ENCODE peak calls at places on chromosomes 2 and 18, in six cellular contexts. One of them, this sample, is unnamed. For H3K36me3, the result is how much of the 10 kb centered on the place peaks cover.

GRCh38 chr2:167652401-167652800 is 595.0 kb downstream of the STK39 start:
- DNase-seq in PC-3: no peak
- DNase-seq in neural progenitor cell: no peak
- DNase-seq in GM23338: no peak
- DNase-seq in OCI-LY7: no peak
- DNase-seq in HCT116: no peak
- DNase-seq in this sample: no peak

GRCh38 chr18:394276-394996 is 106.1 kb downstream of the COLEC12 start:
- DNase-seq in PC-3: no peak
- DNase-seq in neural progenitor cell: no peak
- DNase-seq in GM23338: no peak
- DNase-seq in OCI-LY7: no peak
- DNase-seq in HCT116: no peak
- DNase-seq in this sample: no peak

GRCh38 chr2:160140471-160140870 is 59.6 kb downstream of the ITGB6 start:
- DNase-seq in PC-3: no peak
- DNase-seq in neural progenitor cell: no peak
- DNase-seq in GM23338: no peak
- DNase-seq in OCI-LY7: no peak
- DNase-seq in HCT116: no peak
- DNase-seq in this sample: no peak

GRCh38 chr2:238376884-238377391 is 49.8 kb upstream of the ASB1 start:
- DNase-seq in PC-3: no peak
- DNase-seq in neural progenitor cell: no peak
- DNase-seq in GM23338: no peak
- DNase-seq in OCI-LY7: no peak
- DNase-seq in HCT116: no peak
- DNase-seq in this sample: no peak

GRCh38 chr2:72330673-72331072 is 183.0 kb upstream of the CYP26B1 start:
- DNase-seq in PC-3: peak
- DNase-seq in neural progenitor cell: no peak
- DNase-seq in GM23338: no peak
- DNase-seq in OCI-LY7: no peak
- DNase-seq in HCT116: no peak
- DNase-seq in this sample: peak

GRCh38 chr2:240624011-240624949 is 1.0 kb upstream of the GPR35 start:
- DNase-seq in PC-3: no peak
- DNase-seq in neural progenitor cell: no peak
- DNase-seq in GM23338: no peak
- DNase-seq in OCI-LY7: no peak
- DNase-seq in HCT116: no peak
- DNase-seq in this sample: no peak

GRCh38 chr18:23703987-23704384 is 14.7 kb downstream of the LAMA3 start:
- DNase-seq in PC-3: no peak
- DNase-seq in neural progenitor cell: no peak
- DNase-seq in GM23338: no peak
- DNase-seq in OCI-LY7: no peak
- DNase-seq in HCT116: no peak
- DNase-seq in this sample: no peak

GRCh38 chr2:137437386-137437785 is 526.9 kb upstream of the HNMT start:
- DNase-seq in PC-3: no peak
- DNase-seq in neural progenitor cell: no peak
- DNase-seq in GM23338: no peak
- DNase-seq in OCI-LY7: no peak
- DNase-seq in HCT116: no peak
- DNase-seq in this sample: no peak

GRCh38 chr18:63443820-63444219 is 21.5 kb upstream of the VPS4B start:
- DNase-seq in PC-3: peak
- DNase-seq in neural progenitor cell: no peak
- DNase-seq in GM23338: no peak
- DNase-seq in OCI-LY7: no peak
- DNase-seq in HCT116: no peak
- DNase-seq in this sample: no peak

GRCh38 chr18:59606193-59607175 is 90.7 kb downstream of the CCBE1 start:
- DNase-seq in PC-3: no peak
- DNase-seq in neural progenitor cell: no peak
- DNase-seq in GM23338: no peak
- DNase-seq in OCI-LY7: no peak
- DNase-seq in HCT116: no peak
- DNase-seq in this sample: no peak

GRCh38 chr2:214593723-214594122 is 182.9 kb downstream of the VWC2L start:
- DNase-seq in PC-3: peak
- DNase-seq in neural progenitor cell: peak
- DNase-seq in GM23338: peak
- DNase-seq in OCI-LY7: no peak
- DNase-seq in HCT116: peak
- DNase-seq in this sample: peak

GRCh38 chr18:40470753-40471152 is 1484.3 kb upstream of the PIK3C3 start:
- DNase-seq in PC-3: no peak
- DNase-seq in neural progenitor cell: no peak
- DNase-seq in GM23338: no peak
- DNase-seq in OCI-LY7: no peak
- DNase-seq in HCT116: no peak
- DNase-seq in this sample: no peak

GRCh38 chr2:42186378-42186777 is 17.2 kb downstream of the EML4 start:
- DNase-seq in PC-3: no peak
- DNase-seq in neural progenitor cell: no peak
- DNase-seq in GM23338: no peak
- DNase-seq in OCI-LY7: no peak
- DNase-seq in HCT116: no peak
- DNase-seq in this sample: no peak

GRCh38 chr18:46542545-46542944 is 114.5 kb downstream of the LOXHD1 start:
- DNase-seq in PC-3: peak
- DNase-seq in neural progenitor cell: peak
- DNase-seq in GM23338: peak
- DNase-seq in OCI-LY7: no peak
- DNase-seq in HCT116: no peak
- DNase-seq in this sample: peak

GRCh38 chr18:24200494-24200893 is 61.6 kb downstream of the CABYR start:
- DNase-seq in PC-3: no peak
- DNase-seq in neural progenitor cell: no peak
- DNase-seq in GM23338: no peak
- DNase-seq in OCI-LY7: no peak
- DNase-seq in HCT116: no peak
- DNase-seq in this sample: no peak

GRCh38 chr2:15798716-15799431 is 141.5 kb upstream of the MYCN start:
- DNase-seq in PC-3: no peak
- DNase-seq in neural progenitor cell: no peak
- DNase-seq in GM23338: no peak
- DNase-seq in OCI-LY7: no peak
- DNase-seq in HCT116: no peak
- DNase-seq in this sample: no peak

GRCh38 chr2:104846182-104846954 is 7.5 kb upstream of the POU3F3 start:
- DNase-seq in PC-3: no peak
- DNase-seq in neural progenitor cell: no peak
- DNase-seq in GM23338: no peak
- DNase-seq in OCI-LY7: no peak
- DNase-seq in HCT116: no peak
- DNase-seq in this sample: no peak

GRCh38 chr2:96207778-96208143 is 866 bp downstream of the STARD7 start:
- DNase-seq in PC-3: no peak
- DNase-seq in neural progenitor cell: no peak
- DNase-seq in GM23338: no peak
- DNase-seq in OCI-LY7: peak
- DNase-seq in HCT116: no peak
- DNase-seq in this sample: no peak

GRCh38 chr18:35376742-35377695 is at the start of gene ZNF396:
- DNase-seq in PC-3: peak
- DNase-seq in neural progenitor cell: peak
- DNase-seq in GM23338: peak
- DNase-seq in OCI-LY7: peak
- DNase-seq in HCT116: peak
- DNase-seq in this sample: peak

GRCh38 chr2:100140582-100140981 is 1.8 kb downstream of the AFF3 start:
- DNase-seq in PC-3: no peak
- DNase-seq in neural progenitor cell: no peak
- DNase-seq in GM23338: no peak
- DNase-seq in OCI-LY7: peak
- DNase-seq in HCT116: no peak
- DNase-seq in this sample: no peak

GRCh38 chr2:204487447-204488229 is 57.6 kb upstream of the PARD3B start:
- DNase-seq in PC-3: no peak
- DNase-seq in neural progenitor cell: no peak
- DNase-seq in GM23338: no peak
- DNase-seq in OCI-LY7: no peak
- DNase-seq in HCT116: no peak
- DNase-seq in this sample: peak

GRCh38 chr2:240432820-240433801 is 2.4 kb upstream of the GPC1 start:
- DNase-seq in PC-3: no peak
- DNase-seq in neural progenitor cell: no peak
- DNase-seq in GM23338: no peak
- DNase-seq in OCI-LY7: no peak
- DNase-seq in HCT116: no peak
- DNase-seq in this sample: no peak

GRCh38 chr18:5463390-5463789 is 80.4 kb downstream of the EPB41L3 start:
- DNase-seq in PC-3: no peak
- DNase-seq in neural progenitor cell: no peak
- DNase-seq in GM23338: no peak
- DNase-seq in OCI-LY7: no peak
- DNase-seq in HCT116: no peak
- DNase-seq in this sample: peak

GRCh38 chr2:102304711-102305591 is 6.4 kb upstream of the IL1RL1 start:
- DNase-seq in PC-3: no peak
- DNase-seq in neural progenitor cell: no peak
- DNase-seq in GM23338: no peak
- DNase-seq in OCI-LY7: no peak
- DNase-seq in HCT116: no peak
- DNase-seq in this sample: no peak

GRCh38 chr2:112893801-112894200 is 17.2 kb upstream of the IL37 start:
- DNase-seq in PC-3: no peak
- DNase-seq in neural progenitor cell: no peak
- DNase-seq in GM23338: no peak
- DNase-seq in OCI-LY7: no peak
- DNase-seq in HCT116: no peak
- DNase-seq in this sample: no peak

GRCh38 chr18:45958027-45958426 is 9.1 kb downstream of the EPG5 start:
- DNase-seq in PC-3: no peak
- DNase-seq in neural progenitor cell: no peak
- DNase-seq in GM23338: no peak
- DNase-seq in OCI-LY7: no peak
- DNase-seq in HCT116: no peak
- DNase-seq in this sample: no peak

GRCh38 chr2:74457549-74458131 is 598 bp upstream of the WBP1 start:
- DNase-seq in PC-3: peak
- DNase-seq in neural progenitor cell: peak
- DNase-seq in GM23338: peak
- DNase-seq in OCI-LY7: peak
- DNase-seq in HCT116: no peak
- DNase-seq in this sample: peak
- TF ChIP-seq EZH2phosphoT487 in PC-3: no peak
- TF ChIP-seq EZH2phosphoT487 in neural progenitor cell: no peak
- TF ChIP-seq EZH2phosphoT487 in GM23338: no peak
- TF ChIP-seq EZH2phosphoT487 in OCI-LY7: no peak
- TF ChIP-seq EZH2phosphoT487 in HCT116: no peak
- TF ChIP-seq EZH2phosphoT487 in this sample: no peak

GRCh38 chr2:209459359-209459758 is 35.5 kb downstream of the MAP2 start:
- DNase-seq in PC-3: peak
- DNase-seq in neural progenitor cell: no peak
- DNase-seq in GM23338: no peak
- DNase-seq in OCI-LY7: no peak
- DNase-seq in HCT116: no peak
- DNase-seq in this sample: no peak

GRCh38 chr2:209463226-209463625 is 39.4 kb downstream of the MAP2 start:
- DNase-seq in PC-3: peak
- DNase-seq in neural progenitor cell: no peak
- DNase-seq in GM23338: peak
- DNase-seq in OCI-LY7: no peak
- DNase-seq in HCT116: no peak
- DNase-seq in this sample: no peak

GRCh38 chr2:209458018-209458979 is 34.5 kb downstream of the MAP2 start:
- DNase-seq in PC-3: no peak
- DNase-seq in neural progenitor cell: no peak
- DNase-seq in GM23338: peak
- DNase-seq in OCI-LY7: no peak
- DNase-seq in HCT116: no peak
- DNase-seq in this sample: no peak

GRCh38 chr2:209463835-209464234 is 40.0 kb downstream of the MAP2 start:
- DNase-seq in PC-3: peak
- DNase-seq in neural progenitor cell: no peak
- DNase-seq in GM23338: no peak
- DNase-seq in OCI-LY7: no peak
- DNase-seq in HCT116: no peak
- DNase-seq in this sample: no peak

GRCh38 chr2:209460151-209460761 is 36.4 kb downstream of the MAP2 start:
- DNase-seq in PC-3: peak
- DNase-seq in neural progenitor cell: no peak
- DNase-seq in GM23338: no peak
- DNase-seq in OCI-LY7: no peak
- DNase-seq in HCT116: no peak
- DNase-seq in this sample: no peak
- TF ChIP-seq CTCF in PC-3: no peak
- TF ChIP-seq CTCF in neural progenitor cell: no peak
- TF ChIP-seq CTCF in GM23338: no peak
- TF ChIP-seq CTCF in OCI-LY7: no peak
- TF ChIP-seq CTCF in HCT116: no peak
- TF ChIP-seq CTCF in this sample: no peak

GRCh38 chr2:216183459-216183858 is 74.3 kb downstream of the XRCC5 start:
- DNase-seq in PC-3: no peak
- DNase-seq in neural progenitor cell: no peak
- DNase-seq in GM23338: no peak
- DNase-seq in OCI-LY7: peak
- DNase-seq in HCT116: no peak
- DNase-seq in this sample: no peak

GRCh38 chr2:216181953-216182352 is 72.8 kb downstream of the XRCC5 start:
- DNase-seq in PC-3: no peak
- DNase-seq in neural progenitor cell: peak
- DNase-seq in GM23338: no peak
- DNase-seq in OCI-LY7: no peak
- DNase-seq in HCT116: no peak
- DNase-seq in this sample: no peak

GRCh38 chr2:216179015-216179414 is 69.9 kb downstream of the XRCC5 start:
- DNase-seq in PC-3: no peak
- DNase-seq in neural progenitor cell: no peak
- DNase-seq in GM23338: no peak
- DNase-seq in OCI-LY7: no peak
- DNase-seq in HCT116: no peak
- DNase-seq in this sample: no peak

DNA sequence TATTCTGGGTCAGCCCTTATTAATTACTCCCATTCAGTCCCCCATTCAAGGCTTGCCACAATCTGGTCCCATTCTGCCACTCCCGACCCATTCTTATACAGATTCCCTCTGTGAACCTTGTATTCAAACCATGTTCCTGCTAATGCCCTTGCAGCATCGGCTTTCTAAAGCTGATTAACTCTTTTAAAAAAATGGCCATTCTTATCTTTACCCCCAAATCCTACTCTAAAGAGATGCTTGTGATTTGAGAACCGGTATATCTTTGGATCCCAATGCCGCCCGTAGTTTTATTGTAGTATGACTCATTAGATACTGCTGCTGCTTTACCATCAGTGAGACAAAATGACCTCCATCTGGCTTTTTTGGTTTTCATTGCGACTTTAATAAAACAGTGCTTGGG is 72.2 kb downstream of the XRCC5 start:
- DNase-seq in PC-3: no peak
- DNase-seq in neural progenitor cell: peak
- DNase-seq in GM23338: no peak
- DNase-seq in OCI-LY7: no peak
- DNase-seq in HCT116: no peak
- DNase-seq in this sample: peak
- H3K36me3 ChIP-seq in PC-3: half or more
- H3K36me3 ChIP-seq in neural progenitor cell: under half
- H3K36me3 ChIP-seq in GM23338: under half
- H3K36me3 ChIP-seq in OCI-LY7: half or more
- H3K36me3 ChIP-seq in HCT116: under half
- H3K36me3 ChIP-seq in this sample: under half

GRCh38 chr2:46050489-46050888 is 246.7 kb upstream of the EPAS1 start:
- DNase-seq in PC-3: no peak
- DNase-seq in neural progenitor cell: no peak
- DNase-seq in GM23338: peak
- DNase-seq in OCI-LY7: no peak
- DNase-seq in HCT116: no peak
- DNase-seq in this sample: no peak
- TF ChIP-seq EZH2phosphoT487 in PC-3: no peak
- TF ChIP-seq EZH2phosphoT487 in neural progenitor cell: no peak
- TF ChIP-seq EZH2phosphoT487 in GM23338: no peak
- TF ChIP-seq EZH2phosphoT487 in OCI-LY7: no peak
- TF ChIP-seq EZH2phosphoT487 in HCT116: no peak
- TF ChIP-seq EZH2phosphoT487 in this sample: no peak

This sample was measured in hepatocyte.